ENCODE peak calls at places on chromosomes 4 and X, in eight cellular contexts. I is GM12878, Y is spleen, C is sigmoid colon, D is GM12891, Q is stomach, A is transverse colon, J is breast epithelium. S is an unnamed sample.

GRCh38 chr4:83657336-83657735 is 121.4 kb downstream of the GPAT3 start:
- DNase-seq in I (no peak), Y (no peak), C (no peak), D (no peak), Q (no peak), A (no peak), J (peak), S (no peak)

GRCh38 chr4:52408471-52408870 is 250.6 kb downstream of the USP46 start:
- DNase-seq in I (no peak), Y (no peak), C (no peak), D (no peak), Q (no peak), A (no peak), J (no peak), S (no peak)

GRCh38 chrX:12867746-12868145 is 874 bp downstream of the TLR7 start:
- DNase-seq in I (no peak), Y (no peak), C (no peak), D (no peak), Q (no peak), A (no peak), J (no peak), S (no peak)

GRCh38 chr4:39825741-39826231 is 127.8 kb downstream of the UBE2K start:
- DNase-seq in I (no peak), Y (no peak), C (no peak), D (no peak), Q (no peak), A (no peak), J (no peak), S (no peak)

GRCh38 chr4:95255396-95256107 is 293.2 kb downstream of the UNC5C start:
- DNase-seq in I (no peak), Y (no peak), C (no peak), D (no peak), Q (no peak), A (no peak), J (no peak), S (no peak)

GRCh38 chr4:143396695-143397094 is 60.0 kb downstream of the GAB1 start:
- DNase-seq in I (no peak), Y (no peak), C (no peak), D (no peak), Q (no peak), A (no peak), J (no peak), S (no peak)

GRCh38 chrX:153931151-153931550 is 3.7 kb downstream of the NAA10 start:
- DNase-seq in I (no peak), Y (peak), C (no peak), D (no peak), Q (no peak), A (no peak), J (no peak), S (no peak)

GRCh38 chr4:81504685-81505598 is 33.2 kb upstream of the RASGEF1B start:
- DNase-seq in I (no peak), Y (peak), C (peak), D (no peak), Q (peak), A (peak), J (peak), S (no peak)

GRCh38 chrX:42732506-42732905 is 45.5 kb downstream of the PPP1R2C start:
- DNase-seq in I (no peak), Y (no peak), C (no peak), D (no peak), Q (no peak), A (no peak), J (peak), S (no peak)

GRCh38 chr4:181319629-181320028 is 923.6 kb upstream of the TENM3 start:
- DNase-seq in I (no peak), Y (no peak), C (no peak), D (no peak), Q (no peak), A (no peak), J (no peak), S (no peak)

GRCh38 chrX:40179333-40179732 is 81.6 kb upstream of the BCOR start:
- DNase-seq in I (no peak), Y (peak), C (no peak), D (no peak), Q (no peak), A (no peak), J (no peak), S (no peak)

GRCh38 chr4:150080875-150081274 is 2.6 kb downstream of the DCLK2 start:
- DNase-seq in I (no peak), Y (no peak), C (no peak), D (no peak), Q (no peak), A (no peak), J (no peak), S (no peak)

GRCh38 chr4:156941940-156942548 is 29.6 kb downstream of the PDGFC start:
- DNase-seq in I (no peak), Y (no peak), C (peak), D (no peak), Q (peak), A (peak), J (no peak), S (no peak)

GRCh38 chrX:137195991-137196390 is 162.2 kb upstream of the GPR101 start:
- DNase-seq in I (no peak), Y (no peak), C (no peak), D (no peak), Q (no peak), A (no peak), J (no peak), S (no peak)

GRCh38 chrX:49120104-49120503 is 3.4 kb downstream of the GPKOW start:
- DNase-seq in I (no peak), Y (no peak), C (no peak), D (no peak), Q (no peak), A (no peak), J (no peak), S (no peak)

GRCh38 chr4:186820371-186820990 is 96.8 kb upstream of the FAT1 start:
- DNase-seq in I (no peak), Y (no peak), C (peak), D (no peak), Q (no peak), A (peak), J (no peak), S (no peak)

GRCh38 chrX:70979136-70979762 is 48.4 kb upstream of the SLC7A3 start:
- DNase-seq in I (no peak), Y (no peak), C (no peak), D (no peak), Q (no peak), A (no peak), J (no peak), S (no peak)

GRCh38 chr4:85149656-85150055 is 183.2 kb upstream of the WDFY3 start:
- DNase-seq in I (no peak), Y (no peak), C (no peak), D (no peak), Q (no peak), A (no peak), J (no peak), S (no peak)
- TF ChIP-seq POLR2AphosphoS5 in I (no peak), Y (no peak), C (no peak), D (no peak), Q (peak), A (no peak), J (no peak), S (no peak)

DNA sequence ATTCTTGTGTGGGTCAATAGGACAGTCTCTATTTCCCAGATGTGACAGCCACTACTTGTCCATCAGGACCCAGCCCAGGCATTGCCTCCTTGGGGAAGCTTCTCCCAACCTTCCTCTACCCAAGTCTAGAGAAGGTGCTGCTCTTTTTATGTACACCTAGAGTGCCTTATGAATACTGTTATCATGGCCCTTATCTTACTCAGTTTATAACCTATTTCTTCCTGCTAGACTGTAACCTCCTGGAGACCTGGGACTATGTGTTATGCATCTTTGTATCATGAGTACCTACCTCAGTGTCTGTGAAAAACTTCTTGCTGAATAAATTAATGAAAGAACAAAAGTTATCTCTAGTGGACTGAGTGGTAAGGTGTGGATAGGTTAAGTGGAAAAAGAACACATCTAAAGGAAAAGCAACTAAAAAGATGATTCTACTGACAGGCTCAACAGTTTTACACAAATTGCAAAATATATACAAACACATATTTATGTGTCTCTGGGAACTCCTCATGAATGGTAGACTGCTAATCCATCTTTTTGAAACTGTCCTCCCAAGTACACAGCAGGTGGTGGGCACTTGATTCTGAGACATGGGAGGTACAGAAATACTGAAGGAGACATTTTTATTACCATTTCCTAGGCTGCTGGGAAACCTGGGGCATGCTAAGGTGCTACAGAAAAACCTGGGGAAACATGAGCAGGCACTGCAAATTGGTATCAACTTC is 106.6 kb downstream of the SH3RF1 start:
- DNase-seq in I (no peak), Y (no peak), C (no peak), D (no peak), Q (no peak), A (no peak), J (no peak), S (no peak)
- TF ChIP-seq POLR2AphosphoS5 in I (no peak), Y (no peak), C (no peak), D (no peak), Q (no peak), A (no peak), J (no peak), S (no peak)

GRCh38 chrX:139543920-139544319 is 13.4 kb downstream of the F9 start:
- DNase-seq in I (no peak), Y (no peak), C (no peak), D (no peak), Q (no peak), A (no peak), J (no peak), S (no peak)
- TF ChIP-seq POLR2AphosphoS5 in I (no peak), Y (no peak), C (no peak), D (no peak), Q (peak), A (no peak), J (no peak), S (no peak)

DNA sequence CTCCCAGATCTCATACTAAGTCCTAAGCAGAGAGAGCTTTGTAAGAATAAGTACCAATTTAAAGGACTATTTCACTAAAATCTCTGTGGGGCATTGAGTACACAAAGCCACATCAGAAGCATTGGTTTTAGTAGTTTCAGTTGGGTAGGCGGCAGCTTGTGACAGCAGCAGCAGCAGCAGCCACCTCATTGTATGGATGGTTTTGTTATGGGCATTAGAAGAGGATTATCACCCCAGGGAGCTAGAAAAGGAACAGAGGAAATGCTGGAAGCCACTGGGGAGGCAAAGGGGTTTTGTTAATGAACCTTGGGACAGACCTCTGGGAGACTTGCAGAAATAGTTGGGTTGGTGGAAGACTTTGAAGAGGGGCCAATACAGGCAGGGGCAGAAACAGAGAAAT is 93.9 kb upstream of the FRMPD3 start:
- DNase-seq in I (no peak), Y (no peak), C (no peak), D (no peak), Q (no peak), A (no peak), J (no peak), S (no peak)
- TF ChIP-seq POLR2AphosphoS5 in I (no peak), Y (no peak), C (no peak), D (no peak), Q (no peak), A (no peak), J (no peak), S (no peak)

GRCh38 chrX:19904778-19905367 is 17.5 kb upstream of the SH3KBP1 start:
- DNase-seq in I (no peak), Y (no peak), C (no peak), D (peak), Q (no peak), A (no peak), J (no peak), S (peak)
- TF ChIP-seq POLR2AphosphoS5 in I (no peak), Y (no peak), C (no peak), D (no peak), Q (peak), A (no peak), J (no peak), S (no peak)

DNA sequence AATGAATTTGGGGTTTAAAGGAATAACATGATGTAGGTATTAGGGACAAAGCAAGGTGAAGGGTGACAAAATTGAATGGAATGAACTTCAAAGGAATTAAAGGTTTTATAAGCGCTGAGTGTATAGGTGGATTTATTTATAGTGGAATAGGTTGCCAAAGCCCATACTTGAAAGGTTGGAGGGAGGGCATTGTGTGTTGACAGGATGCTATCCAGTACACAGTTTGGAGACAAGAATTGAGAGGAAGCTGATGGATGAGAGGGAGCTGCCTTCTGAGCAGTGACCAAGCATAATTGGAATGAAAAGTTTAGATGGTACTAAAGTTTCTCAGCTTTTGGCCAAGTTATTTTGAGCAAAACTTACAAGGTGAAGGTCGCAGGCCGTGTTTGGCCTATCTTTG is 52.6 kb upstream of the RAB33B start:
- DNase-seq in I (no peak), Y (no peak), C (no peak), D (no peak), Q (no peak), A (no peak), J (no peak), S (no peak)
- TF ChIP-seq POLR2AphosphoS5 in I (no peak), Y (no peak), C (no peak), D (no peak), Q (no peak), A (no peak), J (no peak), S (peak)